ENCODE peak calls at places on chromosome 2, in four cellular contexts. O is PC-3, L is hepatocyte, U is OCI-LY7. B is an unnamed sample.

GRCh38 chr2:15730545-15731212 is 139.0 kb downstream of the DDX1 start:
- DNase-seq in L (peak; percentile 91), U (no peak), O (peak; percentile 93), B (peak; percentile 95)

GRCh38 chr2:218323526-218324472 is 31.5 kb upstream of the TMBIM1 start:
- DNase-seq in O (peak; percentile 73), U (no peak), L (peak; percentile 83), B (peak; percentile 37)

GRCh38 chr2:130850788-130851623 is 14.3 kb downstream of the ARHGEF4 start:
- DNase-seq in O (no peak), L (no peak), U (no peak), B (no peak)

GRCh38 chr2:8477511-8478132 is 204.2 kb upstream of the ID2 start:
- DNase-seq in L (no peak), O (peak; percentile 30), U (peak; percentile 94), B (no peak)

GRCh38 chr2:191675807-191676667 is 1.9 kb upstream of the NABP1 start:
- DNase-seq in U (peak; percentile 89), O (no peak), L (no peak), B (no peak)

GRCh38 chr2:127134833-127135830 is 28.2 kb upstream of the BIN1 start:
- DNase-seq in U (no peak), O (no peak), L (no peak), B (no peak)

GRCh38 chr2:227471924-227472264 is at the start of gene AGFG1:
- DNase-seq in L (peak; percentile 88), O (peak; percentile 84), U (peak; percentile 80), B (peak; percentile 64)

GRCh38 chr2:222671259-222672067 is at the start of gene MOGAT1:
- DNase-seq in O (no peak), L (peak; percentile 48), U (no peak), B (peak; percentile 8)

GRCh38 chr2:229416116-229416694 is 145.1 kb upstream of the PID1 start:
- DNase-seq in O (no peak), L (no peak), U (no peak), B (peak; percentile 57)

GRCh38 chr2:7133521-7133920 is 216.3 kb downstream of the RNF144A start:
- DNase-seq in O (peak; percentile 21), L (no peak), U (no peak), B (no peak)

GRCh38 chr2:40451926-40452605 is at the start of gene SLC8A1:
- DNase-seq in O (no peak), U (peak; percentile 44), L (peak; percentile 54), B (peak; percentile 61)

GRCh38 chr2:160871096-160871495 is 289.1 kb upstream of the TANK start:
- DNase-seq in O (no peak), L (no peak), U (no peak), B (peak; percentile 8)

GRCh38 chr2:78861546-78861945 is 164.0 kb upstream of the REG3G start:
- DNase-seq in U (peak; percentile 31), O (peak; percentile 39), L (peak; percentile 28), B (no peak)

GRCh38 chr2:181104512-181105121 is 124.2 kb downstream of the UBE2E3 start:
- DNase-seq in O (peak; percentile 81), L (peak; percentile 65), U (peak; percentile 33), B (peak; percentile 86)

GRCh38 chr2:97715951-97716694 is 2.7 kb downstream of the ZAP70 start:
- DNase-seq in U (no peak), O (no peak), L (no peak), B (no peak)

GRCh38 chr2:128495996-128496547 is 177.4 kb upstream of the HS6ST1 start:
- DNase-seq in L (no peak), O (no peak), U (no peak), B (no peak)

GRCh38 chr2:102975996-102976636 is 214.3 kb downstream of the TMEM182 start:
- DNase-seq in O (peak; percentile 60), U (peak; percentile 2), L (peak; percentile 76), B (peak; percentile 40)

GRCh38 chr2:10297950-10298349 is 4.8 kb upstream of the HPCAL1 start:
- DNase-seq in L (peak; percentile 50), U (no peak), O (peak; percentile 91), B (peak; percentile 84)

GRCh38 chr2:212918336-212918735 is 233.1 kb downstream of the IKZF2 start:
- DNase-seq in L (no peak), U (no peak), O (no peak), B (no peak)

GRCh38 chr2:217106650-217107014 is 246.8 kb upstream of the TNP1 start:
- DNase-seq in O (peak; percentile 55), L (no peak), U (no peak), B (peak; percentile 66)

GRCh38 chr2:181174880-181175590 is 194.6 kb downstream of the UBE2E3 start:
- DNase-seq in O (peak; percentile 57), L (no peak), U (no peak), B (peak; percentile 49)

GRCh38 chr2:109318150-109318948 is 189.3 kb downstream of the SH3RF3 start:
- DNase-seq in U (no peak), L (peak; percentile 69), O (no peak), B (peak; percentile 98)

GRCh38 chr2:179917272-179917671 is 55.9 kb upstream of the ZNF385B start:
- DNase-seq in L (peak; percentile 16), U (no peak), O (peak; percentile 80), B (peak; percentile 77)

GRCh38 chr2:56474412-56475158 is 290.8 kb downstream of the CCDC85A start:
- DNase-seq in O (no peak), U (no peak), L (peak; percentile 51), B (no peak)

GRCh38 chr2:33812707-33813106 is 213.6 kb upstream of the FAM98A start:
- DNase-seq in U (no peak), L (no peak), O (no peak), B (peak; percentile 15)

GRCh38 chr2:53422979-53423378 is 344.6 kb upstream of the CHAC2 start:
- DNase-seq in O (peak; percentile 68), U (peak; percentile 63), L (peak; percentile 49), B (peak; percentile 78)

GRCh38 chr2:95063401-95063958 is 38.0 kb downstream of the MAL start:
- DNase-seq in O (no peak), U (no peak), L (no peak), B (no peak)

GRCh38 chr2:240338274-240338673 is 97.2 kb upstream of the GPC1 start:
- DNase-seq in L (no peak), U (no peak), O (no peak), B (no peak)

GRCh38 chr2:60746318-60746717 is 9.8 kb upstream of the PAPOLG start:
- DNase-seq in O (no peak), L (no peak), U (no peak), B (no peak)

GRCh38 chr2:42211291-42211690 is 42.1 kb downstream of the EML4 start:
- DNase-seq in O (no peak), U (no peak), L (no peak), B (no peak)

GRCh38 chr2:15813481-15814266 is 126.7 kb upstream of the MYCN start:
- DNase-seq in U (no peak), L (no peak), O (no peak), B (no peak)

GRCh38 chr2:68253211-68254068 is 1.1 kb upstream of the PPP3R1 start:
- DNase-seq in L (peak; percentile 52), U (peak; percentile 53), O (peak; percentile 19), B (peak; percentile 53)

DNA sequence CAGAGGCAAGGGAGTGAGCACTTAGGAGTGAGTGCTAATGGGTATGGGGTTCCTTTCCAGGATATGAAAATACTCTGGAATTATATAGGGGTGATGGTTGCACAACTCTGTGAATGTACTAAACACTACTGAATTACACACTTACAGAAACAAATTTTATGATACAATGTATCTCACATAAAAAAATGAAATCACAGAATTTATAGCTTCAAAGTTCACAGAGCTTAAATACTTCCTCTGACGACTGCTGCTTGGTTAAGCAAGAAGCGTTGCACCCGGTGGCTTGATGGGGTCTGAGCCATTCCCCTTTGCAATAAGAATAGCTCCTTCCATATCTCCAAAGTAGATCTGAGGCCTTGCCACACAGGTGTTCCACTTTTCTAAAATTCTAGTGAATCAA is 835.1 kb downstream of the TSN start:
- DNase-seq in L (no peak), O (no peak), U (no peak), B (no peak)
- H3K79me2 ChIP-seq in L (no peaks in the 10 kb centered on the region), O (no peaks in the 10 kb centered on the region), U (no peaks in the 10 kb centered on the region), B (no peaks in the 10 kb centered on the region)

DNA sequence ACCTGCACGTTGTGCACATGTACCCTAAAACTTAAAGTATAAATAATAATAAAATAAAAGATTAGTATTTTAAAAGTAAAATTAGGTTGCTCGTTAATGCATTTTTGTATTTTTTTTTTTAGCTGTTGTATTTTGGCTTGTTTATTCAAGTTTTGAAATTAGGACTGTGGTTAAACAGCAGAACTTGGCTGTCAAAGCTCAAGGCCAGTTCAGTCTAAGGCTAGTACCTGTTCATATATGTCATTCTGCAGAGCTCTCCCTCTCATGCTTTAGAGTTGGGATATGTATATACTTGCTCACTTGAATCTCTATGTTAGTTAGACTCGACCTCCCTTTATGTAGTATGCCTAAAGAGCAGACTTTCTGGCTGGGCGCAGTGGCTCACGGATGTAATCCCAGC is 32.7 kb downstream of the MOB4 start:
- DNase-seq in O (no peak), L (no peak), U (no peak), B (no peak)
- H3K79me2 ChIP-seq in O (peaks cover 4% of the 10 kb centered on the region), L (peaks cover 28% of the 10 kb centered on the region), U (peaks cover 2% of the 10 kb centered on the region), B (peaks cover 2% of the 10 kb centered on the region)

GRCh38 chr2:230748087-230748486 is 35.4 kb downstream of the CAB39 start:
- DNase-seq in O (peak; percentile 55), L (no peak), U (no peak), B (peak; percentile 80)

GRCh38 chr2:230751062-230751461 is 38.4 kb downstream of the CAB39 start:
- DNase-seq in L (no peak), O (peak; percentile 68), U (no peak), B (peak; percentile 77)

GRCh38 chr2:230746213-230746612 is 33.6 kb downstream of the CAB39 start:
- DNase-seq in U (no peak), L (no peak), O (no peak), B (no peak)

GRCh38 chr2:230754200-230754599 is 41.6 kb downstream of the CAB39 start:
- DNase-seq in L (no peak), U (no peak), O (no peak), B (no peak)

DNA sequence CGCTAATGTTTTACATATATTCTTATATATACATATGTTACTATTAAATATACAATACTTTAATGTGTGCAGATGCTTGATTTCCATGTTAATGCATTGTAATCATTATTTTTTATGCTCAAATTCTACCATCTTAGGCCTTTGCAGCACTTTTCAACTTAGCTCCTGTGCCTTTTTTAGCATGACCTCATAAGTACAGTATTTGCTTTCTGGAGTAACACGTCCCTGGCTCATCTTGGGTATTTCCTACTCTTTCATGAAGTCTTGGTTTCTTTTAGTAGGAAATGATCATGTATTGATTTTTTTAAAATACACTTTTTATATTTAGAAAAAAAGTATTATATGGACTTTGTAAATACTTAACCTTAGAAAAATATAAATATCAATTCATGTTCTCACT is 36.5 kb downstream of the CAB39 start:
- DNase-seq in U (no peak), O (no peak), L (no peak), B (peak; percentile 71)
- H3K79me2 ChIP-seq in U (peaks cover 42% of the 10 kb centered on the region), O (peaks cover 96% of the 10 kb centered on the region), L (peaks cover 99% of the 10 kb centered on the region), B (peaks cover 65% of the 10 kb centered on the region)

DNA sequence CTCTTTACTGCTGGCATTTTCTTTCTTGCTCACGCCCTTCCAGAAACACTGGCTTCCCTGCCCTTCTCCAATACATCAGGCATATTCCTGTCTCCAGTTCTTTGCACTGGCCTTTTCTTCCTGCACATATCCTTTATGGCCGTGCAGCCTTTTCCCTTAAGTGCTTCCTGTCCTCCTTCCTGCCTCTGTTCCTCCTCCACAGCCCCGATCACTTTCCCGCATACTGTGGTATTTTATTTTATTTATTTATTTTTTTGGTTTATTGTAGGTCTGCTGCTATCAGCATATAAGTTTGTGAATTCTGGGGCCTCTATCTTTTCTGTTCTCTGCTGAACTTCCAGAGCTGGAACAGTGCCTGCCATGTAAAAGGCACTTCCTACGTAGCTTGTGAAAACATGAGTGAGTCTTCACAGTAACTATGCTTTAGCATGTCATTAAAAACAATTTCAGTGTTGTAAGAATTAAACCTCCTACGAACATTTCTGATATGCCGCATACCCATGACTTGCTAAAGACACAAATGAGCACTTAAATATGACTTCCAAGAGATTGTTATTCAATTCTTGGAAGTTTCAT is 289.1 kb downstream of the TRIB2 start:
- DNase-seq in L (no peak), U (no peak), O (no peak), B (peak; percentile 61)
- H3K79me2 ChIP-seq in L (no peaks in the 10 kb centered on the region), U (no peaks in the 10 kb centered on the region), O (no peaks in the 10 kb centered on the region), B (no peaks in the 10 kb centered on the region)

B was measured in fibroblast of lung.